ENCODE peak calls at places on chromosomes 11 and 22, in eight cellular contexts. V is skeletal muscle cell, H is foreskin fibroblast, E is neural progenitor cell, J is cardiac muscle cell, I is body of pancreas, O is heart left ventricle, Y is epithelial cell of esophagus. L is an unnamed sample.

GRCh38 chr11:134181707-134182106 is 42.1 kb downstream of the NCAPD3 start:
- DNase-seq in H (peak; percentile 48), I (no peak), O (peak; percentile 29), Y (peak; percentile 40), E (no peak), V (peak; percentile 22), J (no peak), L (no peak)

GRCh38 chr11:128941573-128942271 is 949 bp downstream of the TP53AIP1 start:
- DNase-seq in E (no peak), Y (peak; percentile 79), I (no peak), O (no peak), J (no peak), H (no peak), V (no peak), L (no peak)

GRCh38 chr11:62336949-62337681 is at the start of gene ASRGL1:
- DNase-seq in O (peak; percentile 90), H (peak; percentile 77), I (peak; percentile 94), J (peak; percentile 82), V (no peak), Y (peak; percentile 55), E (peak; percentile 91), L (peak; percentile 97)

GRCh38 chr11:12694182-12694531 is 19.9 kb downstream of the TEAD1 start:
- DNase-seq in V (no peak), E (no peak), O (peak; percentile 30), Y (no peak), H (no peak), J (no peak), I (peak; percentile 64), L (peak; percentile 53)

GRCh38 chr22:17787159-17788022 is 13.1 kb upstream of the BID start:
- DNase-seq in Y (no peak), J (no peak), E (no peak), I (no peak), H (peak; percentile 20), V (no peak), O (no peak), L (no peak)

GRCh38 chr22:26534874-26535470 is 22.7 kb upstream of the TFIP11 start:
- DNase-seq in I (no peak), E (no peak), J (no peak), V (no peak), O (no peak), Y (no peak), H (no peak), L (no peak)

GRCh38 chr11:99098751-99099150 is 78.0 kb downstream of the CNTN5 start:
- DNase-seq in E (no peak), I (no peak), H (no peak), J (no peak), Y (no peak), O (no peak), V (peak; percentile 4), L (no peak)

GRCh38 chr11:33135768-33136443 is 25.4 kb downstream of the CSTF3 start:
- DNase-seq in H (no peak), I (no peak), V (no peak), E (no peak), Y (no peak), O (no peak), J (no peak), L (no peak)

GRCh38 chr11:64876835-64877341 is 1.5 kb downstream of the EHD1 start:
- DNase-seq in I (peak; percentile 59), Y (peak; percentile 54), J (peak; percentile 62), O (peak; percentile 50), H (peak; percentile 75), E (peak; percentile 49), V (no peak), L (peak; percentile 83)

GRCh38 chr22:36546092-36546804 is 17.3 kb upstream of the EIF3D start:
- DNase-seq in J (peak; percentile 70), Y (peak; percentile 47), V (no peak), H (peak; percentile 64), I (peak; percentile 48), E (peak; percentile 88), O (peak; percentile 39), L (no peak)

GRCh38 chr11:120052196-120052775 is 85.6 kb downstream of the TRIM29 start:
- DNase-seq in H (no peak), J (no peak), E (no peak), O (no peak), Y (no peak), I (no peak), V (no peak), L (no peak)

GRCh38 chr11:78586452-78587046 is 11.9 kb upstream of the NARS2 start:
- DNase-seq in V (no peak), Y (peak; percentile 33), I (no peak), H (peak; percentile 23), E (no peak), O (no peak), J (no peak), L (no peak)

GRCh38 chr22:33867118-33867863 is 53.0 kb downstream of the LARGE1 start:
- DNase-seq in H (peak; percentile 4), J (no peak), E (no peak), I (no peak), O (no peak), Y (no peak), V (no peak), L (no peak)

GRCh38 chr11:127074151-127074761 is 73.7 kb upstream of the KIRREL3 start:
- DNase-seq in J (peak; percentile 34), E (peak; percentile 56), V (peak; percentile 36), H (peak; percentile 44), I (peak; percentile 60), Y (peak; percentile 11), O (peak; percentile 29), L (no peak)

GRCh38 chr22:42360348-42360747 is 71.9 kb downstream of the NFAM1 start:
- DNase-seq in H (no peak), I (peak; percentile 55), E (no peak), J (no peak), Y (no peak), V (no peak), O (no peak), L (no peak)

GRCh38 chr11:78080818-78081495 is 1.3 kb upstream of the NDUFC2 start:
- DNase-seq in Y (no peak), E (no peak), O (no peak), H (no peak), J (no peak), V (no peak), I (no peak), L (no peak)

GRCh38 chr11:123438191-123438627 is 8.1 kb downstream of the GRAMD1B start:
- DNase-seq in Y (no peak), E (peak; percentile 64), O (no peak), I (no peak), V (no peak), J (no peak), H (peak; percentile 10), L (no peak)

GRCh38 chr11:69009441-69010211 is 3.4 kb downstream of the MRGPRF start:
- DNase-seq in J (no peak), E (no peak), V (no peak), O (no peak), I (no peak), Y (no peak), H (peak; percentile 29), L (peak; percentile 35)

GRCh38 chr11:69005631-69006368 is 7.2 kb downstream of the MRGPRF start:
- DNase-seq in I (no peak), E (no peak), Y (no peak), J (no peak), V (no peak), O (no peak), H (no peak), L (no peak)

GRCh38 chr11:69008774-69009440 is 4.1 kb downstream of the MRGPRF start:
- DNase-seq in E (no peak), V (peak; percentile 84), O (peak; percentile 83), J (no peak), I (peak; percentile 70), H (peak; percentile 99), Y (peak; percentile 97), L (peak; percentile 49)

GRCh38 chr11:69006816-69007215 is 6.2 kb downstream of the MRGPRF start:
- DNase-seq in E (no peak), H (no peak), V (no peak), O (no peak), Y (no peak), J (no peak), I (no peak), L (no peak)

GRCh38 chr11:69007978-69008381 is 5.1 kb downstream of the MRGPRF start:
- DNase-seq in H (peak; percentile 66), I (peak; percentile 38), J (no peak), V (no peak), E (no peak), O (no peak), Y (no peak), L (peak; percentile 37)
- H3K4me3 ChIP-seq in H (peak overlapping the region; percentile 20), I (no peak overlapping the region), J (no peak overlapping the region), V (no peak overlapping the region), E (no peak overlapping the region), O (no peak overlapping the region), Y (no peak overlapping the region), L (no peak overlapping the region)

GRCh38 chr11:14746857-14747256 is 103.3 kb downstream of the PDE3B start:
- DNase-seq in I (no peak), H (no peak), J (no peak), O (no peak), Y (no peak), E (no peak), V (no peak), L (no peak)
- H3K4me3 ChIP-seq in I (no peak overlapping the region), H (no peak overlapping the region), J (no peak overlapping the region), O (no peak overlapping the region), Y (no peak overlapping the region), E (no peak overlapping the region), V (no peak overlapping the region), L (no peak overlapping the region)

DNA sequence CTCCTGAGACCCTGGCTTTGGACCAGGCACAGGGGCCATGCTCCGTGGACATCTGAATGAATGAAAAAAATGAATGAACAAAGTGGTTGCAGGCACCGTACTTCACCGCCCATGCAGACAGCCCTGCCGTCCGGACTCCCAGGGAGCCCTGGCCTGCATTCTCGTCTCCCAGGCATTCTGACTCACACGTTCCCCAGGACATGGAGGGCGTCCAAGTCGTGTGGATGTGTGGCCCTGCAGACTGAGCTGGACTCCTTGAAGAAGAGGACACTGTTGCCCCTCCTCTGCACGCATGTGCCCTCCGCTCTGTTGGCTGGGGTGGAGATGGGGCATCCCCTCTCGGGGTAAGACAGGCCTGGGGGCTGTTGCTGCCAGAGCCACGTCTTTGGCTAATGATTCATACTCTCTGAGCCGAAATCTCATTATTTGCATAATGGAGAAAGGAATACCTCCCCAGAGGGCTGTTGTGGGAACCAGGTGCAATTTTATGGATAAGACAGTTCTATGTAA is 49.7 kb downstream of the RTL6 start:
- DNase-seq in Y (peak; percentile 92), O (peak; percentile 87), J (no peak), E (no peak), V (peak; percentile 92), H (peak; percentile 91), I (peak; percentile 44), L (no peak)
- H3K4me3 ChIP-seq in Y (no peak overlapping the region), O (no peak overlapping the region), J (no peak overlapping the region), E (no peak overlapping the region), V (no peak overlapping the region), H (no peak overlapping the region), I (no peak overlapping the region), L (no peak overlapping the region)

DNA sequence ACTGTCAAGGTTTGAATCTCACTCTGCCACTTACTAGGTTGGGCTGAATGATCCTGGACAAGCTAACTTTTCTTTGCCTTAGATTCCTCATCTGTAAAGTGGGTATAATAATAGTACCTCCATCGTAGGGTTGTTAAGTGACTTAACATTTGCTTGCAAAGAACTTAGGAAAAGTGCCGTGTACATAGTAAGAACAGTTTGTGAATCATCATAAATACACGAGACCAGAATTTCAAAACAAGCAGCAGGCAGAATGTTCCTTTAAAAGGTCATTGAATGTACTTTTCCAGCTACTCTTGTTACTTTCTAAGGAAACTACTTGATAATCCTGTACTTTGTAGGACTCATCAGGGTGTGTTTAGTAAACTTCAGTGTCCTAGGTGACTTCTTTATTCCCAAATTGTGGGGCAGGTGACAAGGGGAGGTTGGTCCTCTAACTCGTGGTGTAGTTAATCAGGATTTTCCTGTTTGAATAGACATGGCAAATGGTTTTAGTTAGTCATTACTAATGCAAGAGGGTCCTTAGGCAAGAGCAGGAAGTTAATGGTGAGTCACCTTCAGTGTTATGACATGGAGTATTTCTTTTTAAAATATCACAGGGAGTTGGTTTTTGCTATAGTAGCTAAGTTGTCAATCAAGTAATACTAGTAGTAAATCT is 67.9 kb downstream of the YAP1 start:
- DNase-seq in Y (peak; percentile 97), I (peak; percentile 11), J (no peak), H (peak; percentile 88), E (no peak), O (no peak), V (peak; percentile 72), L (no peak)
- H3K4me3 ChIP-seq in Y (no peak overlapping the region), I (no peak overlapping the region), J (no peak overlapping the region), H (no peak overlapping the region), E (no peak overlapping the region), O (no peak overlapping the region), V (no peak overlapping the region), L (no peak overlapping the region)